ENCODE peak calls at places on chromosomes 7 and 10, in ten cellular contexts. F is HT1080; E is activated T-helper 9 cell treated with anti-CD3 and anti-CD28 coated beads, Interleukin-2, amount 50 U/mL, for 16 hours; M is stimulated activated CD4-positive, alpha-beta T cell treated with anti-CD3 and anti-CD28 coated beads, Interleukin-2, amount 100 ng/mL, for 48 hours; H is cardiac muscle cell; J is GM19239; T is PC-9; N is omental fat pad; O is epithelial cell of esophagus; W is stomach. K is an unnamed sample.

GRCh38 chr10:110681023-110681681 is 37.0 kb downstream of the RBM20 start:
- DNase-seq in E (no peak), T (no peak), N (no peak), O (peak), F (peak), J (no peak), M (peak), H (peak), W (peak), K (peak)

GRCh38 chr10:5588603-5589002 is 63.8 kb downstream of the CALML3 start:
- DNase-seq in M (no peak), N (no peak), F (no peak), O (no peak), J (no peak), W (no peak), T (no peak), H (no peak), E (no peak), K (no peak)

GRCh38 chr7:2639151-2639993 is 7.6 kb downstream of the TTYH3 start:
- DNase-seq in T (no peak), H (no peak), W (no peak), M (no peak), O (no peak), J (no peak), F (no peak), E (no peak), N (no peak), K (no peak)

GRCh38 chr10:5416981-5417380 is 4.6 kb downstream of the NET1 start:
- DNase-seq in E (no peak), F (no peak), M (no peak), N (no peak), H (no peak), J (no peak), T (no peak), W (no peak), O (no peak), K (no peak)

GRCh38 chr7:68964060-68964459 is 634.2 kb upstream of the AUTS2 start:
- DNase-seq in O (no peak), F (no peak), H (no peak), T (peak), M (no peak), N (no peak), E (no peak), W (no peak), J (no peak), K (no peak)

GRCh38 chr7:115135769-115136410 is 214.0 kb downstream of the MDFIC start:
- DNase-seq in J (no peak), O (peak), E (no peak), W (no peak), F (no peak), N (no peak), T (peak), H (no peak), M (no peak), K (peak)

GRCh38 chr10:42981358-42982236 is 95.3 kb upstream of the RET start:
- DNase-seq in W (peak), F (no peak), E (no peak), T (no peak), M (no peak), N (peak), H (no peak), O (no peak), J (no peak), K (no peak)

GRCh38 chr7:85055906-85056305 is 130.9 kb downstream of the SEMA3D start:
- DNase-seq in E (no peak), W (no peak), M (no peak), H (no peak), F (no peak), T (no peak), N (no peak), J (no peak), O (peak), K (no peak)